ENCODE peak calls at places on chromosome 19, in ten cellular contexts. E is SK-N-SH, A is upper lobe of left lung, O is GM23338, S is stomach, U is prostate gland, F is spleen, H is sigmoid colon, Q is HL-60, J is breast epithelium. C is an unnamed sample.

GRCh38 chr19:46429999-46430398 is 1.3 kb upstream of the PNMA8C start:
- DNase-seq in E (no peak), A (no peak), O (no peak), S (no peak), U (no peak), F (no peak), H (no peak), Q (no peak), J (no peak), C (no peak)

GRCh38 chr19:10290876-10291553 is 1.3 kb downstream of the ICAM5 start:
- DNase-seq in E (peak), A (peak), O (peak), S (peak), U (no peak), F (peak), H (no peak), Q (peak), J (peak), C (peak)

GRCh38 chr19:13164370-13165090 is 14.3 kb downstream of the IER2 start:
- DNase-seq in E (peak), A (peak), O (peak), S (peak), U (no peak), F (peak), H (peak), Q (peak), J (peak), C (peak)

GRCh38 chr19:31385744-31386143 is 36.5 kb upstream of the TSHZ3 start:
- DNase-seq in E (no peak), A (no peak), O (no peak), S (no peak), U (no peak), F (no peak), H (no peak), Q (no peak), J (no peak), C (no peak)

GRCh38 chr19:22784051-22784450 is at the start of gene ZNF99:
- DNase-seq in E (no peak), A (peak), O (no peak), S (no peak), U (no peak), F (no peak), H (peak), Q (no peak), J (peak), C (no peak)

GRCh38 chr19:29999490-29999889 is 57.5 kb downstream of the URI1 start:
- DNase-seq in E (no peak), A (no peak), O (no peak), S (no peak), U (no peak), F (no peak), H (no peak), Q (no peak), J (no peak), C (no peak)

GRCh38 chr19:571127-571974 is 1.0 kb upstream of the BSG start:
- DNase-seq in E (no peak), A (peak), O (peak), S (peak), U (peak), F (peak), H (no peak), Q (peak), J (peak), C (peak)

GRCh38 chr19:49809155-49809986 is 3.7 kb downstream of the FUZ start:
- DNase-seq in E (peak), A (peak), O (peak), S (peak), U (peak), F (peak), H (peak), Q (no peak), J (peak), C (peak)

GRCh38 chr19:10593148-10593547 is 6.0 kb upstream of the AP1M2 start:
- DNase-seq in E (no peak), A (no peak), O (no peak), S (no peak), U (no peak), F (no peak), H (no peak), Q (no peak), J (no peak), C (no peak)

GRCh38 chr19:13150919-13151604 is 851 bp downstream of the IER2 start:
- DNase-seq in E (no peak), A (peak), O (no peak), S (no peak), U (peak), F (peak), H (no peak), Q (no peak), J (peak), C (no peak)

GRCh38 chr19:11382898-11383705 is 1.0 kb downstream of the EPOR start:
- DNase-seq in E (peak), A (peak), O (peak), S (peak), U (no peak), F (peak), H (peak), Q (peak), J (no peak), C (peak)

GRCh38 chr19:19133985-19134384 is 4.3 kb downstream of the TMEM161A start:
- DNase-seq in E (no peak), A (no peak), O (no peak), S (no peak), U (no peak), F (no peak), H (no peak), Q (no peak), J (no peak), C (no peak)

GRCh38 chr19:22735911-22736645 is 47.9 kb downstream of the ZNF99 start:
- DNase-seq in E (no peak), A (no peak), O (no peak), S (no peak), U (no peak), F (no peak), H (no peak), Q (peak), J (no peak), C (no peak)

GRCh38 chr19:29429581-29429980 is 96.2 kb upstream of the VSTM2B start:
- DNase-seq in E (no peak), A (no peak), O (no peak), S (no peak), U (no peak), F (no peak), H (no peak), Q (no peak), J (no peak), C (no peak)

GRCh38 chr19:10603084-10603872 is 16.2 kb upstream of the AP1M2 start:
- DNase-seq in E (peak), A (peak), O (peak), S (peak), U (no peak), F (peak), H (peak), Q (peak), J (peak), C (peak)

GRCh38 chr19:53909471-53910169 is 542 bp downstream of the CACNG7 start:
- DNase-seq in E (no peak), A (no peak), O (peak), S (no peak), U (no peak), F (no peak), H (no peak), Q (no peak), J (no peak), C (no peak)

GRCh38 chr19:50417850-50418185 is 920 bp upstream of the SPIB start:
- DNase-seq in E (no peak), A (peak), O (no peak), S (no peak), U (no peak), F (no peak), H (no peak), Q (no peak), J (no peak), C (no peak)

GRCh38 chr19:55289117-55289796 is 5.5 kb downstream of the BRSK1 start:
- DNase-seq in E (peak), A (no peak), O (no peak), S (no peak), U (no peak), F (no peak), H (no peak), Q (no peak), J (no peak), C (no peak)

GRCh38 chr19:13987101-13987890 is 18.8 kb downstream of the RFX1 start:
- DNase-seq in E (peak), A (peak), O (no peak), S (peak), U (no peak), F (peak), H (no peak), Q (peak), J (no peak), C (no peak)

GRCh38 chr19:5470264-5470671 is 15.1 kb downstream of the ZNRF4 start:
- DNase-seq in E (no peak), A (no peak), O (no peak), S (peak), U (peak), F (no peak), H (no peak), Q (no peak), J (no peak), C (peak)

GRCh38 chr19:38229585-38230073 is 5.6 kb upstream of the DPF1 start:
- DNase-seq in E (peak), A (peak), O (peak), S (peak), U (peak), F (peak), H (no peak), Q (peak), J (no peak), C (peak)

GRCh38 chr19:6026390-6026897 is 48.5 kb upstream of the RANBP3 start:
- DNase-seq in E (no peak), A (no peak), O (no peak), S (no peak), U (no peak), F (no peak), H (peak), Q (no peak), J (no peak), C (no peak)

GRCh38 chr19:32022946-32023832 is 322.2 kb upstream of the ZNF507 start:
- DNase-seq in E (peak), A (no peak), O (peak), S (no peak), U (peak), F (no peak), H (no peak), Q (no peak), J (no peak), C (no peak)

GRCh38 chr19:52664461-52664860 is 26.3 kb upstream of the ZNF83 start:
- DNase-seq in E (peak), A (no peak), O (peak), S (no peak), U (no peak), F (no peak), H (no peak), Q (no peak), J (no peak), C (no peak)

GRCh38 chr19:47719047-47719885 is 6.0 kb downstream of the EHD2 start:
- DNase-seq in E (peak), A (peak), O (no peak), S (peak), U (peak), F (peak), H (peak), Q (no peak), J (peak), C (peak)

GRCh38 chr19:6125571-6125989 is 9.9 kb upstream of the ACSBG2 start:
- DNase-seq in E (peak), A (no peak), O (peak), S (peak), U (peak), F (no peak), H (peak), Q (peak), J (peak), C (peak)

GRCh38 chr19:18626906-18627305 is 9.9 kb upstream of the KLHL26 start:
- DNase-seq in E (no peak), A (no peak), O (peak), S (no peak), U (no peak), F (no peak), H (no peak), Q (no peak), J (no peak), C (no peak)

GRCh38 chr19:7618771-7619510 is 10.4 kb downstream of the XAB2 start:
- DNase-seq in E (peak), A (peak), O (no peak), S (peak), U (peak), F (no peak), H (no peak), Q (no peak), J (peak), C (peak)

GRCh38 chr19:7619671-7620441 is 9.5 kb downstream of the XAB2 start:
- DNase-seq in E (no peak), A (peak), O (no peak), S (peak), U (peak), F (no peak), H (no peak), Q (no peak), J (peak), C (no peak)

GRCh38 chr19:7618366-7618765 is 11.0 kb downstream of the XAB2 start:
- DNase-seq in E (peak), A (no peak), O (no peak), S (peak), U (peak), F (no peak), H (no peak), Q (no peak), J (peak), C (no peak)

GRCh38 chr19:7617172-7617571 is 12.2 kb downstream of the XAB2 start:
- DNase-seq in E (no peak), A (no peak), O (no peak), S (no peak), U (no peak), F (no peak), H (no peak), Q (no peak), J (no peak), C (no peak)

DNA sequence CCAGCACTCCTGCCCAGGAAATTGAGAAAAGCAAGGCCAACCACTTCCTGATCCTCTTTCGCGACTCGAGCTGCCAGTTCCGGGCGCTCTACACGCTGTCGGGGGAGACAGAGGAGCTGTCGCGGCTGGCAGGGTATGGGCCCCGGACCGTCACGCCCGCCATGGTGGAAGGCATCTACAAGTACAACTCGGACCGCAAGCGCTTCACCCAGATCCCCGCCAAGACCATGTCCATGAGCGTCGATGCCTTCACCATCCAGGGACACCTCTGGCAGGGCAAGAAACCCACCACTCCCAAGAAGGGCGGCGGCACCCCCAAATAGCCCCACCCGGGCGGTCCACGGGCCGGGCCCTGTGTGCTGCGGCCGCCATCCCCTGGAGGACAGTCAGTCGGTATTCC is 11.6 kb downstream of the XAB2 start:
- DNase-seq in E (no peak), A (peak), O (no peak), S (no peak), U (no peak), F (no peak), H (no peak), Q (peak), J (no peak), C (no peak)
- H3K27ac ChIP-seq in E (no peak), A (peak), O (no peak), S (peak), U (peak), F (no peak), H (no peak), Q (no peak), J (peak), C (no peak)

GRCh38 chr19:15303105-15303780 is 29.1 kb downstream of the BRD4 start:
- DNase-seq in E (no peak), A (no peak), O (no peak), S (no peak), U (peak), F (no peak), H (no peak), Q (no peak), J (no peak), C (no peak)
- TF ChIP-seq POLR2AphosphoS5 in E (no peak), A (no peak), O (no peak), S (no peak), U (peak), F (no peak), H (no peak), Q (no peak), J (no peak), C (no peak)

GRCh38 chr19:43908659-43909058 is 26.4 kb downstream of the ZNF45 start:
- DNase-seq in E (no peak), A (no peak), O (no peak), S (no peak), U (no peak), F (no peak), H (no peak), Q (no peak), J (no peak), C (no peak)
- H3K27ac ChIP-seq in E (no peak), A (no peak), O (no peak), S (no peak), U (no peak), F (no peak), H (no peak), Q (no peak), J (no peak), C (no peak)

DNA sequence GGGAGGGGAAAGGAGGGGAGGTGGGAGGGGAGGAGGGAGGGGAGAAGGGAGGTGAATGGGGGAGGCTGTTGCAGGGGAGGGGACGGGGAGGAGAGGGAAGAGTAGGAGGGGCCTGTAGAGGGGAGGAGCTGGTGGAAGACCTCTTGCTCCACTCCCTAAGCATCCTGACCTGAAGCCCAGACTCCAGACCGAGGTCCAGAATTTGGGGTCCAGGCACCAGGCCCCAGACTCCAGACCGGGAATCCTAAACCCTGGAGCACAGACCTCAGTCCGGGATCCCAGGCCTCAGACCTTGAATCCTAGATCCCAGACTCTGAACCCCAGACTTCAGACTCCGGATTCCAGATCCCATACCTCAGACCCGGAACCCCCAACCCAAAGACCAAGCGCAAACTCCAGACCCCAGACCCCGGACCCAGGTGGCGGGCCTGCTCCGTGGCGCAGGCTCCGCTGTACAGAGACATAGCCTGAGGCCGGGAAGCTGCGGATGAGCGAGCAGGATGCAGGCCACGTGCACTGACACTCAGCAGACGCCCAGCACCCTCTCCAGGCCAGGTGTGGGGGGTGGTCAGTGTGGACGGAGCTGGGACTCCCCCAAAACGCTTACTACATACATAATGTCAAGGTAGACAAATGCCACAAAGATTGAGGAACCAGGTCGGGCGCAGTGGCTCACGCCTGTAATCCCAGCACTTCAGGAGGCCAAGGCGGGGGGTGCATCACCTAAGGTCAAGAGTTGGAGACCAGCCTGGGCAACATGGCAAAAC is 710 bp upstream of the BTBD2 start:
- DNase-seq in E (peak), A (peak), O (peak), S (peak), U (peak), F (no peak), H (peak), Q (peak), J (peak), C (peak)
- TF ChIP-seq POLR2AphosphoS5 in E (peak), A (no peak), O (no peak), S (no peak), U (no peak), F (no peak), H (peak), Q (no peak), J (no peak), C (no peak)

C was measured in transverse colon.